ENCODE peak calls at places on chromosomes 2 and 18, in ten cellular contexts. G, W, M, V, T, R, P, X, C and N are unnamed samples.

GRCh38 chr18:9619056-9619455 is 4.7 kb upstream of the PPP4R1 start:
- DNase-seq in G (no peak), W (no peak), M (no peak), V (no peak), T (no peak), R (no peak), P (no peak), X (no peak), C (no peak), N (no peak)

GRCh38 chr2:128358941-128359731 is 40.5 kb upstream of the HS6ST1 start:
- DNase-seq in G (no peak), W (no peak), M (no peak), V (no peak), T (no peak), R (no peak), P (no peak), X (no peak), C (no peak), N (peak)

GRCh38 chr2:17583166-17583565 is 42.7 kb downstream of the VSNL1 start:
- DNase-seq in G (no peak), W (peak), M (no peak), V (no peak), T (no peak), R (no peak), P (no peak), X (no peak), C (no peak), N (no peak)

GRCh38 chr2:20609995-20610357 is 40.9 kb downstream of the HS1BP3 start:
- DNase-seq in G (no peak), W (no peak), M (no peak), V (no peak), T (no peak), R (no peak), P (no peak), X (no peak), C (peak), N (no peak)

GRCh38 chr2:176129013-176129796 is at the start of gene HOXD8:
- DNase-seq in G (peak), W (no peak), M (peak), V (peak), T (no peak), R (peak), P (peak), X (peak), C (peak), N (peak)

GRCh38 chr2:230778350-230779140 is 65.9 kb downstream of the CAB39 start:
- DNase-seq in G (no peak), W (no peak), M (no peak), V (no peak), T (no peak), R (no peak), P (no peak), X (no peak), C (no peak), N (no peak)

GRCh38 chr2:20578895-20579825 is 71.7 kb downstream of the HS1BP3 start:
- DNase-seq in G (peak), W (peak), M (peak), V (no peak), T (peak), R (peak), P (peak), X (peak), C (peak), N (peak)

GRCh38 chr2:105521176-105521575 is 122.3 kb upstream of the FHL2 start:
- DNase-seq in G (no peak), W (no peak), M (peak), V (peak), T (no peak), R (no peak), P (peak), X (no peak), C (no peak), N (no peak)

GRCh38 chr2:221674446-221674845 is 102.3 kb upstream of the EPHA4 start:
- DNase-seq in G (no peak), W (no peak), M (no peak), V (no peak), T (no peak), R (no peak), P (no peak), X (no peak), C (no peak), N (no peak)

GRCh38 chr18:12254820-12255511 is 805 bp downstream of the CIDEA start:
- DNase-seq in G (no peak), W (no peak), M (no peak), V (no peak), T (no peak), R (no peak), P (no peak), X (no peak), C (peak), N (no peak)

GRCh38 chr18:12253027-12253426 is 1.1 kb upstream of the CIDEA start:
- DNase-seq in G (no peak), W (no peak), M (no peak), V (no peak), T (no peak), R (no peak), P (no peak), X (no peak), C (peak), N (no peak)

GRCh38 chr18:12252061-12252460 is 2.1 kb upstream of the CIDEA start:
- DNase-seq in G (no peak), W (no peak), M (no peak), V (no peak), T (no peak), R (no peak), P (no peak), X (no peak), C (no peak), N (no peak)

GRCh38 chr18:12254137-12254819 is at the start of gene CIDEA:
- DNase-seq in G (no peak), W (no peak), M (no peak), V (peak), T (no peak), R (peak), P (no peak), X (no peak), C (peak), N (no peak)

DNA sequence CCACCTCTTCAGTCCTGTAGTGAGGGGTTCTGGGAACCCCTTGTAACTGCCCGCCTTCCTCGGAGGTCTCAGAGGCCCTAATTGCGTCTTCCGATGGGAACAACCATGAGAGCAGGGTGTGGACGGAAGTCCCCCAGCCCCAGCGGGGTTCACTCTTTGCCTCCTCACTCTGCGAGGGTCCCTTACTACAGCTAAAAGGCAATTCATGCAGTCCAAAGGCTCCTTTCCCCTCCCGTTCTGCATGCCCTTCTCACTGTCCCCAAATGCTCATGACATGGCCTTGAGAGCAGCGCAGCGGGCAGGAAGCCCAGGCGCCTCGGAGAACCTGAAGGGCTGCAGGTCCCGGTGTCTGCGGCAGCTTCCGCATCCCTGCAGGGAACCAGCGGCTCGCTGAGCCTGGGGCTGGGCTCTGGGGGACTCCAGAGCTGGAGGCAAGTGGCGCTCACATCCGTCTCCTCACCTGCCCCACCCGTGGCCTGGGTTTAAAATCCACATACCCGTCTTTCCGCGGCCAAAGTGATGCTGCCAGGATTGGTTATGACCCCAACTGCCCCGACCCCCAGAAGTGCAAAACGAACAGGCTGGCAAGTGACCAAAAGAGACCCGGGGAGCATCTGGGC is 534 bp upstream of the CIDEA start:
- DNase-seq in G (no peak), W (no peak), M (no peak), V (peak), T (no peak), R (no peak), P (no peak), X (no peak), C (peak), N (no peak)
- H3K4me3 ChIP-seq in G (peak), W (no peak), M (no peak), V (peak), T (no peak), R (peak), P (no peak), X (peak), C (peak), N (no peak)

GRCh38 chr2:47249427-47249826 is 94.3 kb upstream of the STPG4 start:
- DNase-seq in G (no peak), W (no peak), M (no peak), V (no peak), T (no peak), R (no peak), P (no peak), X (no peak), C (no peak), N (no peak)

GRCh38 chr2:47246646-47247045 is 91.5 kb upstream of the STPG4 start:
- DNase-seq in G (no peak), W (no peak), M (no peak), V (no peak), T (no peak), R (no peak), P (no peak), X (no peak), C (no peak), N (no peak)

GRCh38 chr2:47239119-47239969 is 84.2 kb upstream of the STPG4 start:
- DNase-seq in G (no peak), W (no peak), M (no peak), V (no peak), T (no peak), R (no peak), P (no peak), X (no peak), C (no peak), N (no peak)

GRCh38 chr2:47241715-47242114 is 86.6 kb upstream of the STPG4 start:
- DNase-seq in G (no peak), W (no peak), M (no peak), V (no peak), T (no peak), R (no peak), P (no peak), X (peak), C (no peak), N (no peak)

DNA sequence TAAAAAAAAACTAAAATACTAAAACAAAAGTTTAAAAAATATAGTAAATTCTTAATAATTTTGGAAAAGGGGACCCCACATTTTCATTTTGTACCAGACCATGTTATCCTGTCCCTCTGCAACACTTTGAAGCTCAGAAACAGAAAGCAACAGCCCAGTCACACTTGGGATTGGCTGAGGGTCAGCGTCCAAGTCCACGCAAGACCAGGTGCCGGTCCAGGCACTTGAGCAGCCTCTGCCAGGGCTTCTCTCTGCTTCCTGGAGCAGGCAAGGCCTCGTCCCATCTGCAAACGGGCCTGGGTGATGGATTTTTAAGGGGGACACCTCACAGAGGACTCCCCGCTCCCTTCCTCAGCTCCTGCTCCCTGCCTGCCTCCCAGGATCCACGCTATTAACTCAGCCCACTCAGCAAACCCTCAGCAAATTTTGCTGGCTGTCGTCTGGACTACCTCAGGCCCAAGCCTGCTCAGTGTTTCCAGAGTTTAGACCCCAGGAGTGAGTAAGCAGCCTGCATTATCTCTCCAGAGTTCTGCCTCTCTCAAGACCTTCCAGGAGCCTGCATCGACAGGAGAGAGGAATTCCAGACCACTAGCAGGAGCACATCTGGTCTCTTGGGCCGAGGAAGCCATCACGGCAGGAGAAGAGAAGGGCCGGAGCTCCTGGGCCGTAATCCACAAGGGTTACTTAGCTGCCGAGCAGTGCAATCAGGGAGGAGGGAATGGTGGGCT is 88.7 kb upstream of the STPG4 start:
- DNase-seq in G (no peak), W (no peak), M (no peak), V (no peak), T (no peak), R (peak), P (no peak), X (peak), C (no peak), N (no peak)
- TF ChIP-seq CTCF in G (no peak), W (no peak), M (no peak), V (no peak), T (no peak), R (no peak), P (no peak), X (no peak), C (no peak), N (no peak)

GRCh38 chr2:189348369-189348768 is 92.9 kb upstream of the WDR75 start:
- DNase-seq in G (no peak), W (peak), M (no peak), V (no peak), T (no peak), R (no peak), P (no peak), X (no peak), C (no peak), N (no peak)
- H3K4me3 ChIP-seq in G (no peak), W (no peak), M (no peak), V (no peak), T (no peak), R (no peak), P (no peak), X (no peak), C (no peak), N (no peak)

GRCh38 chr2:240839152-240840143 is 19.4 kb upstream of the KIF1A start:
- DNase-seq in G (no peak), W (no peak), M (peak), V (no peak), T (no peak), R (no peak), P (no peak), X (no peak), C (peak), N (no peak)

GRCh38 chr2:240836781-240837467 is 16.9 kb upstream of the KIF1A start:
- DNase-seq in G (peak), W (no peak), M (peak), V (no peak), T (no peak), R (peak), P (no peak), X (no peak), C (peak), N (peak)

GRCh38 chr2:240837621-240838020 is 17.6 kb upstream of the KIF1A start:
- DNase-seq in G (no peak), W (no peak), M (no peak), V (no peak), T (no peak), R (no peak), P (no peak), X (no peak), C (peak), N (no peak)

GRCh38 chr2:240835528-240835927 is 15.5 kb upstream of the KIF1A start:
- DNase-seq in G (no peak), W (no peak), M (no peak), V (no peak), T (no peak), R (no peak), P (no peak), X (no peak), C (peak), N (no peak)

DNA sequence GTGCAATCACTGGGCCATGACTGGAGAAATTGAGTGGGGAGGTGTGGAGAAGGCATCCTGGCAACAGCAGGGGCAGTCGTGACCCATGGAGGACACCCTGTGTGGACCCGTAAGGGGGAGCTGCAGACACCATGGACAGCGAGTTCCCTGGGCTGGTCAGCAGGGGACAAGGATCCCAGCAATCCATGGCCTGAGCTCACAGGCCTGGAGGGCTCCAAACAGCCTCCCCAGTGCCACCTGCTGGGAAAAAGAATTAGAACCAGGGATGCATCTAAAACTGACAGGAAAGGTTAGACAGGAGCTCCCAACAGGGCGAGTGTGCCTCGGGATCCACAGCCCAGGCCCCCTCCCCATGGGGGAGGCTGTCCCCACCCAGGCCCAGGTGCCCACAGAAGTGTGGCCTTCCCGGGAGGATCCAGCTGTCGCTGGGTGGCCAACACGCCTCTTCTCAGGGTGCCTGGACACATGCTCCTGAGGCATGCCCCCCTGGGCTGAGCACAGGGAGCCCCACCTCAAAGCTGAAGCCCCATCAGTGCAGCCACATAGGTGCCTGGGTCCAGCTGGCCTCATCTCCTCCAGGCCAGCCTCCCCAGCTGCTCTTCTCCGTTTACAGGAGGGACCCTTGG is 20.5 kb upstream of the KIF1A start:
- DNase-seq in G (no peak), W (peak), M (peak), V (peak), T (peak), R (peak), P (peak), X (peak), C (no peak), N (no peak)
- TF ChIP-seq CTCF in G (peak), W (peak), M (peak), V (peak), T (peak), R (peak), P (peak), X (peak), C (peak), N (no peak)

DNA sequence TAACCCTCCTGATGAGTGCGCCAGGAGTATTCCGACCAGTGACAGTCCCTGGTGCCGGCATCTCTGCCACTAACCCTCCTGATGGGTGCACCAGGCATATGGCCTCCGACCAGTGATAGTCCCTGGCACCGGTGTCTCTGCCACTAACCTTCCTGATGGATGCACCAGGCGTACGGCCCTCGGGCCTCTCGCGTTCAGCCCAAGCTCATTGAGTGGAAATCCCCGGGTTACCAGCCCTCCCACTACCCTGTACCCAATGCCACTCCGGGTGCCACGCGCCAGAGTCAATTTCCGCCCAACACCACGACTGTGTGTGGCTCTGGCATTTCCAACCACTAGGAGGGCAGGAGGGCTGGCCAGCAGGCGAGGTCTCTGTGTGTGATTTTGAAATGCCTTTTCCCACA is 11.7 kb upstream of the GPC1 start:
- DNase-seq in G (no peak), W (no peak), M (no peak), V (no peak), T (no peak), R (no peak), P (no peak), X (no peak), C (peak), N (no peak)
- H3K4me3 ChIP-seq in G (no peak), W (no peak), M (no peak), V (no peak), T (no peak), R (no peak), P (no peak), X (no peak), C (no peak), N (no peak)

DNA sequence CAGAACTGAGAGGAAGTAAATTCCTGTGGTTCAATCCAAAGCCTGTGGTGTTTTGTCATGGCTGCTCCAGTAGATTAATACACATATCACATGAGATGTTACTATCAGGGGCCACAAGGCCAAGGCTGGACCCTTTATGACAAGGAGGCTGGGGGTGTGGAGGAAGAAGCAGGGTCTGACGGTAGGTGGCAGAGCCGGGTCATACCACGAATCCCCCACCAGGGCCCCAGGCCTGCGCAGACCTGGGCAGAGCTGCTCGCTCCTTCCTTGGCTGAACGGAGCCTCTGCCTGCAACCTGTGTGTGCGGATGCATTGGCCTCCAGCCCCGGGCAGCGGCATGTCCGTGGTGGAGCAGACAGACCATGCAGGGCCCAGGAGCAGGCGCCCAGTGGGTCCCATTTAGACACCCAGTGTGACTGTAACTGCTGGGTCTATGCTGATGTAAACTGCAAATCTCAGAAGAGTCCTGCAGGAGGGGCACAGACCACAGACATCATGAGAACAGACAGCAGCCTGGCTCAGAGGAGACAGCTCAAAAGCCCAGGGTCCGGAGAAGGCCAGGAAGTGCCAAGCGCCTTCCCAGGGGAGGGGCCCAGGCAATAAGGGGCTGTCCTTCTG is 155.2 kb downstream of the PXDN start:
- DNase-seq in G (no peak), W (no peak), M (peak), V (peak), T (no peak), R (no peak), P (no peak), X (no peak), C (no peak), N (no peak)
- TF ChIP-seq CTCF in G (no peak), W (peak), M (peak), V (peak), T (no peak), R (peak), P (no peak), X (no peak), C (peak), N (no peak)

GRCh38 chr18:44513233-44513632 is 167.5 kb upstream of the SETBP1 start:
- DNase-seq in G (no peak), W (no peak), M (no peak), V (no peak), T (no peak), R (no peak), P (no peak), X (no peak), C (no peak), N (no peak)
- H3K4me3 ChIP-seq in G (no peak), W (no peak), M (no peak), V (no peak), T (no peak), R (no peak), P (no peak), X (no peak), C (no peak), N (no peak)